ENCODE peak calls at places on chromosomes 16 and 17, in four cellular contexts. T is fibroblast of the aortic adventitia, B is stomach, F is SJCRH30. I is an unnamed sample.

GRCh38 chr17:48498168-48498840 is 32.5 kb downstream of the HOXB1 start:
- DNase-seq in T (no peak), F (peak; percentile 63), B (no peak), I (no peak)

GRCh38 chr17:2030779-2031163 is 818 bp downstream of the DPH1 start:
- DNase-seq in F (peak; percentile 77), T (peak; percentile 91), B (no peak), I (no peak)

GRCh38 chr17:43401293-43401692 is 2.5 kb downstream of the ARL4D start:
- DNase-seq in B (peak; percentile 51), T (peak; percentile 78), F (no peak), I (no peak)

GRCh38 chr16:72858611-72859493 is 189.1 kb downstream of the ZFHX3 start:
- DNase-seq in T (peak; percentile 60), F (no peak), B (no peak), I (no peak)

GRCh38 chr16:88790312-88791150 is 5.5 kb upstream of the PIEZO1 start:
- DNase-seq in T (no peak), F (no peak), B (peak; percentile 58), I (no peak)

GRCh38 chr17:21231533-21231932 is 17.6 kb upstream of the TMEM11 start:
- DNase-seq in F (no peak), B (no peak), T (no peak), I (no peak)

GRCh38 chr17:73458191-73458590 is 146.4 kb upstream of the CDC42EP4 start:
- DNase-seq in B (no peak), T (no peak), F (no peak), I (no peak)

GRCh38 chr17:57914274-57915147 is 40.7 kb downstream of the CUEDC1 start:
- DNase-seq in B (no peak), T (no peak), F (no peak), I (no peak)

GRCh38 chr17:1077536-1078061 is 80.7 kb downstream of the TIMM22 start:
- DNase-seq in F (no peak), B (no peak), T (no peak), I (no peak)

GRCh38 chr16:12340151-12340733 is 363.7 kb downstream of the SNX29 start:
- DNase-seq in B (peak; percentile 41), T (peak; percentile 72), F (no peak), I (no peak)

GRCh38 chr17:34760931-34761500 is 181.6 kb downstream of the TMEM132E start:
- DNase-seq in B (no peak), T (no peak), F (no peak), I (peak; percentile 6)

GRCh38 chr17:31581022-31581483 is 189.6 kb downstream of the RAB11FIP4 start:
- DNase-seq in T (peak; percentile 91), B (peak; percentile 90), F (peak; percentile 88), I (no peak)

GRCh38 chr17:45770632-45771472 is 13.3 kb upstream of the CRHR1 start:
- DNase-seq in B (no peak), T (no peak), F (no peak), I (no peak)

GRCh38 chr17:27793168-27793905 is 7.0 kb downstream of the NOS2 start:
- DNase-seq in B (no peak), T (no peak), F (no peak), I (peak; percentile 51)

GRCh38 chr17:35315283-35315682 is 58.1 kb downstream of the SLFN11 start:
- DNase-seq in F (peak; percentile 54), T (peak; percentile 95), B (no peak), I (peak; percentile 40)

GRCh38 chr17:82793974-82794620 is 42.2 kb downstream of the TBCD start:
- DNase-seq in B (no peak), F (peak; percentile 40), T (peak; percentile 86), I (no peak)

DNA sequence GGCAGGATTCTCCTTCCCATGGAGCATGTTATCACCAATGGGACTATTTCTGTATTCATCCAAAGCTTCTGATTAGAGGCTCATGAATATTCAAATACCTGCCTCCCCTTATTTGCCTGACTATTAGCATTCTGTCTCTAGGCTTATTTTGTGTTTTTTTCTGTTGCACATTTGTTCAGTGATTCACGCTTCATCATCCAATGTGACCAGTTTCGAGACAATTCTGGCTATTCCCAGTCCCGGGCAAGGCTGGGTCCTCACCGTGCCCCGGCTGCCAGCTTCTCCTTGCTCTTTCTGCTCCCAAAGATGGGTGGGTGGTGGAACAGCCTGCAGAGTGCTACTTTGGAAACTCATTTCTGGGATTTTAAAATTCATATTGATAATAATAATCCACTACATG is 117.1 kb upstream of the CDH13 start:
- DNase-seq in F (no peak), B (no peak), T (no peak), I (no peak)
- H3K4me3 ChIP-seq in F (no peak overlapping the region), B (no peak overlapping the region), T (no peak overlapping the region), I (no peak overlapping the region)

GRCh38 chr17:29138991-29139682 is 41.1 kb downstream of the MYO18A start:
- DNase-seq in F (no peak), T (no peak), B (peak; percentile 46), I (no peak)

GRCh38 chr17:29141484-29141835 is 38.7 kb downstream of the MYO18A start:
- DNase-seq in F (no peak), T (no peak), B (no peak), I (no peak)

GRCh38 chr17:29138184-29138955 is 41.8 kb downstream of the MYO18A start:
- DNase-seq in F (no peak), B (no peak), T (no peak), I (no peak)

GRCh38 chr17:29140051-29140582 is 40.1 kb downstream of the MYO18A start:
- DNase-seq in F (peak; percentile 90), B (peak; percentile 88), T (peak; percentile 65), I (peak; percentile 42)

DNA sequence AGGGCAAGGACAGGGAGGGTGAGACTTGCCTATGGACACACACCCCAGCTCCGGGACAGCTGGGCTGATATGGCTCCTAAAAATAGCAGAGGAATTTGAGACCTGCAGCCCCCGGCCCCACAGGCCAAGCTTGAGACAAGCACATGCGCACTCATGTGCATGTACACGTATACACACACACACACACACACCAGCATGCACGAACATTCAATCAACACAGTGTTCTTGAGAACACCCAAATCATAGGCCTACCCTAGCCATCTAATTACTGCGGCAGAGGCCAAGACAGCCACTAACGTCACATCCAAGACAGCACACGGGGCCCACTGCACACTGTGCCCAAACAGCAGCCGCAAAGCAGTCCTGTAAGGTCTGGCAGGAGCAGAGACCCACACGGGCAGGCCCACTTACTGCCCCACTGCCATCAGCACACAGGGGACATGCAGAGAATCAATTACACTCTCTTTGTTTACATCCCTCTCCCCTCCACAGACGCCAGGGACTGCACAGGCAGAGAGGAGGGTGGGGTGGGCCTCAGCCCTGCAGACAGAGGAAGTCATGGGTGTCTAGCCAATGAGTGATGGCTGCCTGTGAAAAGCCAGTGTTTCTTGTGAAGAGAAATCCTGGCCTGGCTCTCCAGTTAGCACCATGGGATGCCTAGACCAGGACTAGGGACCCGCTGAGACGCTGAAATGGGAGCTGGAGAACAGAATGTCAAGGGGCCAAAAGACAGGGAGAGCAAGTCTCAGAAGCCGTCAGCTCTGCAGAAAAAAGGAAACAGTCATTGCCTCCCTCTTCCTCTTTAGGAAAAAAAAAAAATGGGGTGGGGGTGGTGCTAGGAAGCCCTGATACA is 39.3 kb downstream of the MYO18A start:
- DNase-seq in T (peak; percentile 53), B (no peak), F (peak; percentile 83), I (peak; percentile 39)
- H3K4me3 ChIP-seq in T (peak overlapping the region; percentile 67), B (peak overlapping the region; percentile 50), F (peak overlapping the region; percentile 40), I (no peak overlapping the region)

DNA sequence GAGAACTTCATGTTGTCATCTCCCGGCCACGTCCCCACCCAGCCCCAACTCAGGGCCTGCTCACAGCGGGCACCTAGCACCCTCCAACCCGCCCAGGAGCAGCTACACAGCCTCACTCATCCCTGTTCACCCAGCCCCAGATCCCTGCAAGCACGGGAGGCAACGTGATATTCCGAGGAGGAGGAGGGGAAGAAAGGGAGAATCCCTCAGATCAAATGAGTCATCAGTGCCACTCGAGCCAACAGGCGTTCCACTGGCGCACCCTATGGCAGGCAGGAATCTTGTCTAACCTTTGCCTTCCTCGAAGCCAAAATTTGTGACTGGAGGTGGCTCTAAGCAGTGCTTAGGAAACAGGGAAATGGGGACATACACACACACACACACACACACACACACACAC is 14.0 kb upstream of the NUBP1 start:
- DNase-seq in B (no peak), T (peak; percentile 37), F (peak; percentile 26), I (peak; percentile 65)
- H3K4me3 ChIP-seq in B (no peak overlapping the region), T (no peak overlapping the region), F (no peak overlapping the region), I (no peak overlapping the region)

DNA sequence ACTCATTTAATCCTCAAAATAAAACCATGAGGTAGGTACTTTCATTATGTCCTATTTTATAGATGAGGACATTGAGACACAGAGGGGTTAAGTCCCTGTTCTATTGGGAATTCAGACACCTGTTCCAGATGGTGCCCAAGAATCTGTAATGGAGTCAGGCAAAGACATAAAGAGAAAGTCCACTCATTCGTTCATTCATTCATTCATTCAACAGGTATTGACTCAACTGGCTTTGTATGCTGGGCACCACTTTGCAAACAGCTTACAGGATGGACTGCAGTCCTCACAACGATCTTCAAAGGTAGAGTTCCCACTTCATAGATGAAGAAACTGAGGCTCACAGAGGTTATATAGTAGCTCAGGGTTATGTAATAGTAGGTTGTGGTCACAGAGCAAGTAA is 47.9 kb upstream of the TAC4 start:
- DNase-seq in T (no peak), B (no peak), F (no peak), I (no peak)
- H3K4me3 ChIP-seq in T (no peak overlapping the region), B (no peak overlapping the region), F (no peak overlapping the region), I (no peak overlapping the region)

GRCh38 chr16:1500465-1501150 is 7.4 kb downstream of the TELO2 start:
- DNase-seq in F (no peak), B (no peak), T (no peak), I (no peak)

GRCh38 chr16:1501630-1502029 is 8.5 kb downstream of the TELO2 start:
- DNase-seq in T (no peak), B (no peak), F (no peak), I (no peak)

GRCh38 chr16:1499756-1500464 is 6.8 kb downstream of the TELO2 start:
- DNase-seq in T (no peak), B (no peak), F (no peak), I (no peak)

GRCh38 chr16:1503110-1503955 is 10.2 kb downstream of the TELO2 start:
- DNase-seq in T (no peak), B (no peak), F (no peak), I (no peak)

GRCh38 chr16:1502092-1503004 is 9.2 kb downstream of the TELO2 start:
- DNase-seq in F (no peak), B (no peak), T (no peak), I (no peak)
- H3K4me3 ChIP-seq in F (no peak overlapping the region), B (no peak overlapping the region), T (no peak overlapping the region), I (no peak overlapping the region)

GRCh38 chr16:87463722-87464690 is 28.8 kb downstream of the ZCCHC14 start:
- DNase-seq in F (no peak), B (no peak), T (no peak), I (no peak)

GRCh38 chr16:87466975-87467501 is 25.8 kb downstream of the ZCCHC14 start:
- DNase-seq in F (no peak), B (no peak), T (no peak), I (no peak)

GRCh38 chr16:87461466-87461975 is 31.3 kb downstream of the ZCCHC14 start:
- DNase-seq in F (peak; percentile 56), T (peak; percentile 49), B (peak; percentile 96), I (peak; percentile 42)

GRCh38 chr16:87465306-87465705 is 27.5 kb downstream of the ZCCHC14 start:
- DNase-seq in T (peak; percentile 93), F (peak; percentile 41), B (peak; percentile 90), I (peak; percentile 46)

DNA sequence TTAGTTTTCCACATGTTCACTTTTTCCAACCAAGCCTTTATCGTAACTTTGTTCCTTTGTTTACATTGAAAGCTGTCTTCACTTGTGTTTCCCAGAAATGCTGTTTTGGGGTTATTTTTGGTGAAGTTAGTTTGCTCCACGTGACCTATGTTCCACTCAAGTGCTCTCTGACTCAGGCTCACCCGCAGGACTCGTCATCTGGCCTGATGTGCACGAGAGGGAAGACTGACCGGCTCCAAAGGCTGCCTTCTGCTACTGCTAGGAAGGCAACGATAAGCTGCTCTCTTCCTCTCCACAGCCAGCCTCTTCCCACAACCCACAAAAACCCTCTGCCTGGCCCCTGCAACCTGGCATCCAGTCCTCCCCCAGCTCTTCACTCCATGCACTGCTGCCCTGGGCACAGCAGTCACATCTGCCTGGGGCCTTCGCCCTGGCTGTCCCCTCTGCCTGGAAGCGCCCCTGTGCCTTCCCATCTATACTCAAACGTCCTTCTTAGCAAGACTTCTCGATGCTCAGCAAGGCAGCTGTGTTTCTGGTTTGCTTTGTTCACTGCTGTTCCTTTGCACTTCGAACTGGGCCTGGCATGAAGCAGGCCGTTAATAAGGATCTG is 28.0 kb downstream of the ZCCHC14 start:
- DNase-seq in F (peak; percentile 44), B (peak; percentile 67), T (peak; percentile 98), I (no peak)
- H3K4me3 ChIP-seq in F (no peak overlapping the region), B (peak overlapping the region; percentile 32), T (peak overlapping the region; percentile 49), I (no peak overlapping the region)

I was measured in A673.